ENCODE peak calls at places on chromosomes 2 and 18, in four cellular contexts. One of them, this sample, is unnamed.

GRCh38 chr2:166156985-166157490 is 29.2 kb upstream of the SCN1A start:
- DNase-seq in K562: no peak
- DNase-seq in KG1: no peak
- DNase-seq in stimulated activated CD8-positive, alpha-beta memory T cell treated with anti-CD3 and anti-CD28 coated beads, Interleukin-7, amount 100 ng/mL, for 4 hours: no peak
- DNase-seq in this sample: no peak

GRCh38 chr2:153509133-153509532 is 30.6 kb upstream of the RPRM start:
- DNase-seq in K562: no peak
- DNase-seq in stimulated activated CD8-positive, alpha-beta memory T cell treated with anti-CD3 and anti-CD28 coated beads, Interleukin-7, amount 100 ng/mL, for 4 hours: no peak
- DNase-seq in KG1: no peak
- DNase-seq in this sample: no peak

GRCh38 chr2:179273461-179273962 is 8.9 kb upstream of the SESTD1 start:
- DNase-seq in stimulated activated CD8-positive, alpha-beta memory T cell treated with anti-CD3 and anti-CD28 coated beads, Interleukin-7, amount 100 ng/mL, for 4 hours: no peak
- DNase-seq in KG1: no peak
- DNase-seq in K562: no peak
- DNase-seq in this sample: no peak

GRCh38 chr2:177784449-177784845 is 288.1 kb downstream of the PDE11A start:
- DNase-seq in KG1: no peak
- DNase-seq in stimulated activated CD8-positive, alpha-beta memory T cell treated with anti-CD3 and anti-CD28 coated beads, Interleukin-7, amount 100 ng/mL, for 4 hours: no peak
- DNase-seq in K562: no peak
- DNase-seq in this sample: no peak

GRCh38 chr2:11687736-11688135 is 17.7 kb upstream of the NTSR2 start:
- DNase-seq in K562: no peak
- DNase-seq in KG1: no peak
- DNase-seq in stimulated activated CD8-positive, alpha-beta memory T cell treated with anti-CD3 and anti-CD28 coated beads, Interleukin-7, amount 100 ng/mL, for 4 hours: no peak
- DNase-seq in this sample: no peak

GRCh38 chr2:138779451-138780440 is at the start of gene NXPH2:
- DNase-seq in K562: no peak
- DNase-seq in stimulated activated CD8-positive, alpha-beta memory T cell treated with anti-CD3 and anti-CD28 coated beads, Interleukin-7, amount 100 ng/mL, for 4 hours: no peak
- DNase-seq in KG1: no peak
- DNase-seq in this sample: no peak

GRCh38 chr2:174336403-174337336 is 1.9 kb downstream of the SP9 start:
- DNase-seq in stimulated activated CD8-positive, alpha-beta memory T cell treated with anti-CD3 and anti-CD28 coated beads, Interleukin-7, amount 100 ng/mL, for 4 hours: no peak
- DNase-seq in K562: peak; percentile 75
- DNase-seq in KG1: no peak
- DNase-seq in this sample: no peak

GRCh38 chr18:58105908-58106673 is 62.1 kb downstream of the NEDD4L start:
- DNase-seq in stimulated activated CD8-positive, alpha-beta memory T cell treated with anti-CD3 and anti-CD28 coated beads, Interleukin-7, amount 100 ng/mL, for 4 hours: no peak
- DNase-seq in K562: no peak
- DNase-seq in KG1: no peak
- DNase-seq in this sample: no peak

GRCh38 chr2:118121986-118122767 is 33.9 kb downstream of the INSIG2 start:
- DNase-seq in stimulated activated CD8-positive, alpha-beta memory T cell treated with anti-CD3 and anti-CD28 coated beads, Interleukin-7, amount 100 ng/mL, for 4 hours: no peak
- DNase-seq in KG1: no peak
- DNase-seq in K562: no peak
- DNase-seq in this sample: no peak

GRCh38 chr2:186518945-186519344 is 32.9 kb downstream of the ZC3H15 start:
- DNase-seq in stimulated activated CD8-positive, alpha-beta memory T cell treated with anti-CD3 and anti-CD28 coated beads, Interleukin-7, amount 100 ng/mL, for 4 hours: no peak
- DNase-seq in KG1: no peak
- DNase-seq in K562: no peak
- DNase-seq in this sample: no peak

GRCh38 chr2:27379840-27380625 is 501 bp downstream of the ZNF513 start:
- DNase-seq in KG1: no peak
- DNase-seq in stimulated activated CD8-positive, alpha-beta memory T cell treated with anti-CD3 and anti-CD28 coated beads, Interleukin-7, amount 100 ng/mL, for 4 hours: no peak
- DNase-seq in K562: peak; percentile 34
- DNase-seq in this sample: peak; percentile 74

GRCh38 chr2:16900405-16901025 is 234.9 kb upstream of the CYRIA start:
- DNase-seq in KG1: no peak
- DNase-seq in K562: peak; percentile 10
- DNase-seq in stimulated activated CD8-positive, alpha-beta memory T cell treated with anti-CD3 and anti-CD28 coated beads, Interleukin-7, amount 100 ng/mL, for 4 hours: no peak
- DNase-seq in this sample: peak; percentile 15

GRCh38 chr18:54671291-54671881 is 80.3 kb downstream of the DYNAP start:
- DNase-seq in stimulated activated CD8-positive, alpha-beta memory T cell treated with anti-CD3 and anti-CD28 coated beads, Interleukin-7, amount 100 ng/mL, for 4 hours: no peak
- DNase-seq in K562: peak; percentile 17
- DNase-seq in KG1: peak; percentile 20
- DNase-seq in this sample: no peak

GRCh38 chr2:100070078-100070477 is 72.3 kb downstream of the AFF3 start:
- DNase-seq in stimulated activated CD8-positive, alpha-beta memory T cell treated with anti-CD3 and anti-CD28 coated beads, Interleukin-7, amount 100 ng/mL, for 4 hours: no peak
- DNase-seq in K562: no peak
- DNase-seq in KG1: no peak
- DNase-seq in this sample: no peak

GRCh38 chr18:48541026-48541746 is 2.4 kb downstream of the CTIF start:
- DNase-seq in stimulated activated CD8-positive, alpha-beta memory T cell treated with anti-CD3 and anti-CD28 coated beads, Interleukin-7, amount 100 ng/mL, for 4 hours: peak; percentile 19
- DNase-seq in KG1: peak; percentile 17
- DNase-seq in K562: peak; percentile 43
- DNase-seq in this sample: no peak

GRCh38 chr2:207067476-207067875 is 98.3 kb downstream of the KLF7 start:
- DNase-seq in stimulated activated CD8-positive, alpha-beta memory T cell treated with anti-CD3 and anti-CD28 coated beads, Interleukin-7, amount 100 ng/mL, for 4 hours: no peak
- DNase-seq in K562: no peak
- DNase-seq in KG1: no peak
- DNase-seq in this sample: no peak

GRCh38 chr2:112836695-112837117 is at the start of gene IL1B:
- DNase-seq in stimulated activated CD8-positive, alpha-beta memory T cell treated with anti-CD3 and anti-CD28 coated beads, Interleukin-7, amount 100 ng/mL, for 4 hours: no peak
- DNase-seq in K562: no peak
- DNase-seq in KG1: peak; percentile 58
- DNase-seq in this sample: no peak

GRCh38 chr18:21191596-21192307 is 50.3 kb upstream of the GREB1L start:
- DNase-seq in K562: peak; percentile 13
- DNase-seq in stimulated activated CD8-positive, alpha-beta memory T cell treated with anti-CD3 and anti-CD28 coated beads, Interleukin-7, amount 100 ng/mL, for 4 hours: no peak
- DNase-seq in KG1: no peak
- DNase-seq in this sample: no peak

GRCh38 chr2:212494413-212495020 is 44.1 kb downstream of the ERBB4 start:
- DNase-seq in K562: no peak
- DNase-seq in stimulated activated CD8-positive, alpha-beta memory T cell treated with anti-CD3 and anti-CD28 coated beads, Interleukin-7, amount 100 ng/mL, for 4 hours: no peak
- DNase-seq in KG1: no peak
- DNase-seq in this sample: no peak

GRCh38 chr2:25673170-25674002 is at the start of gene DTNB:
- DNase-seq in K562: peak; percentile 96
- DNase-seq in stimulated activated CD8-positive, alpha-beta memory T cell treated with anti-CD3 and anti-CD28 coated beads, Interleukin-7, amount 100 ng/mL, for 4 hours: peak; percentile 78
- DNase-seq in KG1: peak; percentile 44
- DNase-seq in this sample: peak; percentile 51

GRCh38 chr2:96092896-96093295 is 23.5 kb downstream of the ADRA2B start:
- DNase-seq in K562: no peak
- DNase-seq in KG1: no peak
- DNase-seq in stimulated activated CD8-positive, alpha-beta memory T cell treated with anti-CD3 and anti-CD28 coated beads, Interleukin-7, amount 100 ng/mL, for 4 hours: no peak
- DNase-seq in this sample: no peak

This sample was measured in CMK.